ENCODE peak calls at places on chromosomes 7 and 10, in six cellular contexts. N is heart left ventricle, A is A549, V is PC-3, T is fibroblast of lung, Z is body of pancreas. L is an unnamed sample.

GRCh38 chr10:283916-284356 is 148.7 kb downstream of the ZMYND11 start:
- DNase-seq in N (no peak), A (no peak), V (no peak), T (no peak), Z (no peak), L (no peak)

GRCh38 chr10:24349379-24350110 is 140.6 kb downstream of the KIAA1217 start:
- DNase-seq in N (no peak), A (no peak), V (peak; percentile 87), T (peak; percentile 77), Z (no peak), L (no peak)

GRCh38 chr10:95193856-95194431 is at the start of gene ACSM6:
- DNase-seq in N (no peak), A (no peak), V (no peak), T (no peak), Z (peak; percentile 78), L (no peak)

GRCh38 chr7:22713463-22713862 is 13.5 kb upstream of the IL6 start:
- DNase-seq in N (no peak), A (no peak), V (no peak), T (no peak), Z (no peak), L (no peak)

GRCh38 chr7:119482671-119483070 is 790.3 kb upstream of the KCND2 start:
- DNase-seq in N (no peak), A (no peak), V (no peak), T (no peak), Z (no peak), L (no peak)

GRCh38 chr7:35035511-35035921 is 1.8 kb downstream of the DPY19L1 start:
- DNase-seq in N (no peak), A (peak; percentile 75), V (peak; percentile 60), T (peak; percentile 46), Z (peak; percentile 10), L (peak; percentile 37)

GRCh38 chr7:42972703-42973500 is 40.7 kb downstream of the MRPL32 start:
- DNase-seq in N (peak; percentile 20), A (peak; percentile 76), V (peak; percentile 72), T (peak; percentile 100), Z (peak; percentile 60), L (no peak)

GRCh38 chr10:43221419-43222293 is 45.2 kb downstream of the RASGEF1A start:
- DNase-seq in N (peak; percentile 5), A (no peak), V (peak; percentile 17), T (no peak), Z (no peak), L (no peak)

GRCh38 chr7:98400538-98401427 is at the start of gene BAIAP2L1:
- DNase-seq in N (peak; percentile 81), A (peak; percentile 94), V (peak; percentile 92), T (peak; percentile 66), Z (peak; percentile 96), L (peak; percentile 82)

GRCh38 chr7:153193144-153193595 is 433.6 kb downstream of the ACTR3B start:
- DNase-seq in N (no peak), A (peak; percentile 33), V (peak; percentile 27), T (no peak), Z (peak; percentile 30), L (no peak)

DNA sequence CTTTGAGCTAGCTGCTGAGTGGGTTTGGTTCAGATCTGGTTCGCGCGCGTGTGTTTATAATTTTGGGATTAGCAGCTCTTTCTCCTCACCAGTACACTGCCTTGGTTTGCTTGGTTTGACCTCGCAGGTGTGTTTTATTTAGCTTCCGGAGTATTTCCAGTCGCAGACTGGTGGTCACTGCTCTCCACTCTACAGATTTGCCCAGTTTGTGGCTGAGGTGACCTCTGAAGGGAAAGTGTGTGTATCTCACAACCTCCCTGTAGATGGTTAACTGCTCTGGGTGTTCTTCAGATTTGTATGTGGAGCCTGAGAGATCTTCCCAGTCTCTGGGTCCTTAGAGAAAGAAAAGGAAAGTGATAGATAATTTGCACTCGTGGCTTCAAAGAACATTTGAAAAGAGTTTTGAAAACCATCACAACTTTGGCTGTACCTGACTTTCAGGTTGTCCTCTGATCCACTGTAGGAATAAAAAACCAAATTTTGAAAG is 654 bp downstream of the ZNF277 start:
- DNase-seq in N (no peak), A (no peak), V (peak; percentile 24), T (no peak), Z (no peak), L (no peak)
- H3K27ac ChIP-seq in N (peak overlapping the region; percentile 79), A (peak overlapping the region; percentile 77), V (no peak overlapping the region), T (peak overlapping the region; percentile 91), Z (peak overlapping the region; percentile 91), L (peak overlapping the region; percentile 71)

GRCh38 chr10:73648975-73649829 is 6.6 kb downstream of the SYNPO2L start:
- DNase-seq in N (peak; percentile 42), A (no peak), V (peak; percentile 72), T (no peak), Z (no peak), L (no peak)
- H3K4me3 ChIP-seq in N (peak overlapping the region; percentile 69), A (no peak overlapping the region), V (no peak overlapping the region), T (no peak overlapping the region), Z (no peak overlapping the region), L (no peak overlapping the region)

GRCh38 chr10:129465796-129466702 is 992 bp upstream of the MGMT start:
- DNase-seq in N (no peak), A (no peak), V (no peak), T (no peak), Z (no peak), L (peak; percentile 26)
- H3K27ac ChIP-seq in N (peak overlapping the region; percentile 74), A (peak overlapping the region; percentile 73), V (no peak overlapping the region), T (peak overlapping the region; percentile 20), Z (peak overlapping the region; percentile 75), L (peak overlapping the region; percentile 85)

DNA sequence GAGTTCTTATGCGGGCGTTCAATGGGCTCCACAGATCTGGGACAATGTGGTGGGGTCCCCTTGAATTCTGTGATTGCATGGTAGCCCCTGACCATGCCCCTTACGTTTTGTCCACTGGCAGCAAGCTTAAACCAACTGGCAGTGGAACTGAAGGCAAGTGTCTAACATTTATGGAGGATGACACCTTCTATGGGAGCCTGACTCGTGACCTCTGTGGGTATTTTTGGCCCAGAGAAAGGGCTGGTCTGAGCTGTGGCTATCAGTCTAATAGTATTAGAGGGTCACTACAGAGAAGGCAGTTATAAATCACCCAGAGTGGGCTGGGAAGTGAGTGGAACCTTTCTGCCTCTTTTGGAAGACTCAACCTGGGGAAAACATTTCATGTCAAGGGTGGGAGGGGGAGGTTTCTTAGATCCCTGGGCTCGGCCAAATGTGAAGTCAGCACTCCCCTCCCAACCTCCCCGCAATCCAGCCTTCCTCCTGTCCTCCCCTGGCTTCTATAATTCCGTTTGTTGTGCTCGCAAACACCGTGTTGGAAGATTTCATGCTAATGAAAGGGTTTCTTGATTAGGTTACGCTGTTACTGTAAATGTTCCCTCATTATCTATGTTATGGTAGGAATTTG is 322.7 kb downstream of the RPS24 start:
- DNase-seq in N (no peak), A (no peak), V (no peak), T (no peak), Z (no peak), L (no peak)
- H3K4me3 ChIP-seq in N (no peak overlapping the region), A (no peak overlapping the region), V (no peak overlapping the region), T (no peak overlapping the region), Z (no peak overlapping the region), L (no peak overlapping the region)

DNA sequence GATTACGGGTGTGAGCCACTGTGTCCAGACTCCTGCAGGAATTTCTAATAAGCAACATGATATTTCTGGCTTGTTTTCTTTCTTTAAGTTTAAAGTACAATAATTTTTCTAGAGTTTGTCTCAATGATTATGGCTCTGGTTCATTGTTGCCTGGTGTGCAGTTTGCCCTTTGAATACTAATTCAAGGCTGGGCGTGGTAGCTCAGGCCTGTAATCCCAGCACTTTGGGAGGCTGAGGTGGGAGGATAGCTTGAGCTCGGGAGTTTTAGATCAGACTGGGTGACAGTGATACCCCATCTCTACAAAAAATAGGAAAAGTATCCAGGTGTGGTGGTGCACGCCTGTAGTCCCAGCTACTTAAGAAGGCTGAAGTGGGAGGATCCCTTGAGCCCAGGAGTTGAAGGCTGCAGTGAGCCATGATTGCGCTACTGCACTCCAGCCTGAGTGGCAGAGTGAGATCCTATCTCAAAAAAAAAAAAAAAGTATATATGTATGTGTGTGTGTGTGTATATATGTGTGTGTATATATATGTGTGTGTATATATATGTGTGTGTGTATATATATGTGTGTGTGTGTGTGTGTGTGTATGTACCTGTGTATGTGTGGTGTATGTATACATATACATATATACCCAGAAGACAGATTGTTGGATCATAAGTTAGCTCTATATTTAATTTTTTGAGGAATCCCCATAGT is 8.2 kb downstream of the ADIRF start:
- DNase-seq in N (no peak), A (no peak), V (no peak), T (no peak), Z (no peak), L (no peak)
- H3K27ac ChIP-seq in N (no peak overlapping the region), A (no peak overlapping the region), V (no peak overlapping the region), T (no peak overlapping the region), Z (no peak overlapping the region), L (no peak overlapping the region)